ENCODE peak calls at places on chromosomes 11 and 22, in eight cellular contexts. K, A, P, M, Q, G, C and B are unnamed samples.

GRCh38 chr22:46447906-46448669 is 89.3 kb downstream of the CELSR1 start:
- DNase-seq in K (no peak), A (no peak), P (no peak), M (no peak), Q (no peak), G (no peak), C (no peak), B (no peak)

GRCh38 chr22:42399315-42400271 is 32.6 kb downstream of the NFAM1 start:
- DNase-seq in K (no peak), A (no peak), P (peak; percentile 69), M (no peak), Q (no peak), G (no peak), C (no peak), B (peak; percentile 34)

GRCh38 chr22:26464312-26464711 is 19.3 kb downstream of the HPS4 start:
- DNase-seq in K (no peak), A (no peak), P (no peak), M (peak; percentile 73), Q (no peak), G (no peak), C (no peak), B (no peak)

GRCh38 chr22:40024201-40025061 is 29.7 kb downstream of the FAM83F start:
- DNase-seq in K (no peak), A (no peak), P (no peak), M (peak; percentile 75), Q (peak; percentile 92), G (peak; percentile 57), C (peak; percentile 44), B (no peak)

GRCh38 chr11:106403751-106404150 is 326.3 kb downstream of the AASDHPPT start:
- DNase-seq in K (no peak), A (no peak), P (no peak), M (no peak), Q (no peak), G (no peak), C (no peak), B (no peak)

GRCh38 chr11:107719557-107720304 is 7.9 kb upstream of the SLN start:
- DNase-seq in K (no peak), A (no peak), P (peak; percentile 68), M (no peak), Q (no peak), G (no peak), C (no peak), B (no peak)

GRCh38 chr22:42788021-42788420 is 67.4 kb upstream of the A4GALT start:
- DNase-seq in K (no peak), A (no peak), P (no peak), M (no peak), Q (peak; percentile 16), G (no peak), C (no peak), B (no peak)

GRCh38 chr22:21099578-21099977 is 53.8 kb downstream of the LRRC74B start:
- DNase-seq in K (no peak), A (no peak), P (no peak), M (no peak), Q (no peak), G (no peak), C (no peak), B (no peak)

GRCh38 chr11:17333799-17334586 is 17.6 kb upstream of the NCR3LG1 start:
- DNase-seq in K (no peak), A (no peak), P (no peak), M (no peak), Q (no peak), G (no peak), C (no peak), B (no peak)

GRCh38 chr11:44319552-44320288 is 9.8 kb upstream of the ALX4 start:
- DNase-seq in K (no peak), A (no peak), P (no peak), M (no peak), Q (no peak), G (no peak), C (no peak), B (no peak)

GRCh38 chr11:56843816-56844215 is 95.3 kb upstream of the OR9G4 start:
- DNase-seq in K (no peak), A (no peak), P (no peak), M (no peak), Q (no peak), G (no peak), C (no peak), B (no peak)

GRCh38 chr11:61027141-61027840 is 55.8 kb downstream of the CD6 start:
- DNase-seq in K (no peak), A (no peak), P (no peak), M (no peak), Q (no peak), G (no peak), C (no peak), B (no peak)

GRCh38 chr11:8329961-8330361 is 66.3 kb upstream of the LMO1 start:
- DNase-seq in K (no peak), A (no peak), P (peak; percentile 14), M (no peak), Q (no peak), G (no peak), C (no peak), B (no peak)

GRCh38 chr22:44933829-44934735 is 75.7 kb downstream of the PHF21B start:
- DNase-seq in K (no peak), A (no peak), P (no peak), M (no peak), Q (no peak), G (no peak), C (no peak), B (no peak)

GRCh38 chr11:120102050-120102861 is 35.7 kb downstream of the TRIM29 start:
- DNase-seq in K (no peak), A (no peak), P (no peak), M (no peak), Q (no peak), G (no peak), C (no peak), B (no peak)

GRCh38 chr11:7498193-7498592 is 12.9 kb downstream of the OLFML1 start:
- DNase-seq in K (no peak), A (no peak), P (no peak), M (no peak), Q (no peak), G (no peak), C (no peak), B (no peak)

GRCh38 chr22:34015642-34016041 is 95.4 kb upstream of the LARGE1 start:
- DNase-seq in K (no peak), A (peak; percentile 21), P (no peak), M (no peak), Q (no peak), G (no peak), C (no peak), B (no peak)

GRCh38 chr11:110031171-110031570 is 62.0 kb upstream of the ZC3H12C start:
- DNase-seq in K (no peak), A (no peak), P (no peak), M (no peak), Q (no peak), G (no peak), C (no peak), B (no peak)

GRCh38 chr11:120606116-120607010 is 94.8 kb downstream of the GRIK4 start:
- DNase-seq in K (no peak), A (no peak), P (no peak), M (no peak), Q (no peak), G (no peak), C (no peak), B (no peak)

GRCh38 chr22:42649261-42650056 is at the start of gene CYB5R3:
- DNase-seq in K (no peak), A (peak; percentile 95), P (peak; percentile 43), M (peak; percentile 85), Q (peak; percentile 98), G (peak; percentile 77), C (peak; percentile 75), B (peak; percentile 43)

GRCh38 chr11:75159081-75159953 is 8.4 kb downstream of the SLCO2B1 start:
- DNase-seq in K (no peak), A (no peak), P (no peak), M (no peak), Q (peak; percentile 64), G (peak; percentile 84), C (no peak), B (no peak)

GRCh38 chr22:50734986-50735738 is 2.8 kb upstream of the ACR start:
- DNase-seq in K (no peak), A (no peak), P (no peak), M (no peak), Q (no peak), G (no peak), C (no peak), B (no peak)

GRCh38 chr11:103652013-103652412 is 384.4 kb upstream of the DDI1 start:
- DNase-seq in K (no peak), A (no peak), P (no peak), M (peak; percentile 41), Q (no peak), G (no peak), C (no peak), B (no peak)

GRCh38 chr11:66324626-66325025 is 7.8 kb upstream of the CD248 start:
- DNase-seq in K (no peak), A (no peak), P (no peak), M (no peak), Q (no peak), G (no peak), C (no peak), B (no peak)

GRCh38 chr11:104534268-104534667 is 364.0 kb downstream of the CASP12 start:
- DNase-seq in K (no peak), A (no peak), P (no peak), M (peak; percentile 5), Q (peak; percentile 6), G (no peak), C (no peak), B (no peak)

GRCh38 chr11:120785576-120785975 is 238.3 kb upstream of the TBCEL start:
- DNase-seq in K (no peak), A (no peak), P (no peak), M (no peak), Q (no peak), G (no peak), C (no peak), B (no peak)

GRCh38 chr11:61037694-61038093 is 64.6 kb upstream of the CD5 start:
- DNase-seq in K (no peak), A (no peak), P (no peak), M (no peak), Q (no peak), G (no peak), C (no peak), B (no peak)

GRCh38 chr11:61477734-61478148 is 30.8 kb upstream of the LRRC10B start:
- DNase-seq in K (no peak), A (no peak), P (no peak), M (peak; percentile 60), Q (peak; percentile 88), G (peak; percentile 36), C (peak; percentile 39), B (no peak)